ENCODE peak calls at places on chromosomes 13 and 19, in seven cellular contexts. T is heart left ventricle; S is aorta; V is GM23338; J is CD8-positive, alpha-beta T cell; Y is esophagus squamous epithelium; O is HCT116. L is an unnamed sample. For H3K4me1, the result is how much of the 10 kb centered on the place peaks cover.

GRCh38 chr13:94272038-94272437 is 207.4 kb downstream of the DCT start:
- DNase-seq in Y (no peak), J (no peak), T (no peak), V (no peak), O (no peak), S (no peak), L (no peak)

GRCh38 chr19:33461256-33462111 is 60.1 kb downstream of the PEPD start:
- DNase-seq in J (no peak), Y (no peak), V (no peak), T (no peak), O (no peak), S (no peak), L (no peak)

GRCh38 chr13:22253107-22253506 is 582.2 kb downstream of the FGF9 start:
- DNase-seq in T (no peak), O (no peak), Y (no peak), S (no peak), J (no peak), V (no peak), L (no peak)

GRCh38 chr19:10352764-10353671 is 13.6 kb upstream of the ICAM3 start:
- DNase-seq in J (no peak), V (peak), Y (no peak), O (no peak), S (peak), T (peak), L (no peak)

GRCh38 chr19:55462722-55463121 is 1.3 kb upstream of the ISOC2 start:
- DNase-seq in S (no peak), J (no peak), O (no peak), T (no peak), V (no peak), Y (no peak), L (no peak)

GRCh38 chr13:71880753-71881541 is 13.9 kb upstream of the DACH1 start:
- DNase-seq in S (no peak), V (peak), J (no peak), T (no peak), Y (no peak), O (no peak), L (no peak)

GRCh38 chr19:1051791-1052190 is 11.9 kb downstream of the ABCA7 start:
- DNase-seq in O (no peak), V (no peak), S (no peak), Y (no peak), T (no peak), J (no peak), L (no peak)

GRCh38 chr19:8577741-8578140 is 499 bp upstream of the MYO1F start:
- DNase-seq in Y (no peak), S (no peak), V (no peak), T (no peak), O (no peak), J (no peak), L (no peak)

GRCh38 chr13:90502762-90503161 is 844.7 kb upstream of the MIR17HG start:
- DNase-seq in Y (no peak), V (no peak), J (no peak), S (no peak), T (no peak), O (no peak), L (no peak)

GRCh38 chr13:28541966-28542365 is 47.0 kb upstream of the FLT1 start:
- DNase-seq in S (no peak), V (no peak), Y (no peak), J (no peak), O (no peak), T (no peak), L (no peak)

GRCh38 chr13:78589206-78589605 is 14.1 kb downstream of the POU4F1 start:
- DNase-seq in J (no peak), V (peak), T (no peak), O (no peak), Y (no peak), S (no peak), L (peak)

GRCh38 chr13:24644051-24644450 is 36.2 kb upstream of the ATP12A start:
- DNase-seq in J (no peak), V (no peak), Y (no peak), S (no peak), T (no peak), O (no peak), L (no peak)

GRCh38 chr13:73056054-73056962 is 2.5 kb upstream of the KLF5 start:
- DNase-seq in V (no peak), Y (no peak), T (no peak), O (peak), J (no peak), S (no peak), L (no peak)

GRCh38 chr13:108987488-108987887 is 358.1 kb downstream of the MYO16 start:
- DNase-seq in O (no peak), V (no peak), Y (no peak), J (no peak), S (peak), T (no peak), L (no peak)

GRCh38 chr13:113584870-113585671 is 518 bp downstream of the TFDP1 start:
- DNase-seq in T (peak), S (peak), J (no peak), V (peak), O (no peak), Y (no peak), L (peak)

GRCh38 chr19:2487090-2487489 is 11.2 kb downstream of the GADD45B start:
- DNase-seq in J (no peak), T (no peak), V (no peak), S (no peak), Y (no peak), O (no peak), L (no peak)

GRCh38 chr13:49220035-49220855 is at the start of gene MLNR:
- DNase-seq in T (peak), S (no peak), V (peak), J (peak), O (no peak), Y (no peak), L (no peak)

GRCh38 chr13:43058318-43058674 is 34.9 kb downstream of the DNAJC15 start:
- DNase-seq in S (no peak), T (peak), O (peak), Y (no peak), V (no peak), J (no peak), L (no peak)

GRCh38 chr19:16628183-16628983 is at the start of gene MED26:
- DNase-seq in J (peak), S (peak), T (peak), Y (peak), O (peak), V (peak), L (peak)

GRCh38 chr19:30155529-30156200 is 213.6 kb downstream of the URI1 start:
- DNase-seq in O (no peak), S (no peak), V (no peak), T (no peak), Y (no peak), J (no peak), L (no peak)

GRCh38 chr19:12676384-12676792 is 5.3 kb downstream of the DHPS start:
- DNase-seq in J (peak), T (peak), Y (no peak), S (peak), V (peak), O (peak), L (peak)

GRCh38 chr13:50129065-50129922 is 114.0 kb downstream of the KCNRG start:
- DNase-seq in V (peak), O (no peak), J (no peak), S (peak), Y (no peak), T (no peak), L (peak)

GRCh38 chr13:52862358-52863206 is 14.1 kb upstream of the PCDH8 start:
- DNase-seq in O (peak), S (no peak), V (peak), Y (no peak), T (no peak), J (no peak), L (no peak)

GRCh38 chr19:3743486-3743885 is 18.0 kb downstream of the APBA3 start:
- DNase-seq in S (no peak), Y (no peak), V (peak), J (no peak), T (no peak), O (no peak), L (no peak)

GRCh38 chr13:89903115-89903514 is 1444.4 kb upstream of the MIR17HG start:
- DNase-seq in T (no peak), V (no peak), S (no peak), Y (no peak), J (no peak), O (no peak), L (no peak)

GRCh38 chr19:52138614-52139290 is 986 bp downstream of the ZNF616 start:
- DNase-seq in Y (no peak), T (peak), V (peak), S (no peak), J (no peak), O (no peak), L (no peak)

GRCh38 chr19:18768046-18768771 is 22.9 kb downstream of the COMP start:
- DNase-seq in V (peak), T (no peak), Y (no peak), O (no peak), S (peak), J (no peak), L (no peak)

GRCh38 chr19:4675346-4675745 is 5.2 kb upstream of the MYDGF start:
- DNase-seq in Y (no peak), V (no peak), T (peak), S (no peak), J (no peak), O (no peak), L (no peak)

GRCh38 chr19:2345076-2345475 is 15.0 kb upstream of the TMPRSS9 start:
- DNase-seq in S (no peak), T (no peak), O (no peak), Y (no peak), J (no peak), V (no peak), L (no peak)

GRCh38 chr13:45328661-45329105 is 12.3 kb downstream of the TPT1 start:
- DNase-seq in S (no peak), V (no peak), Y (no peak), T (no peak), J (no peak), O (no peak), L (no peak)
- H3K4me1 ChIP-seq in S (under half), V (under half), Y (under half), T (under half), J (half or more), O (under half), L (under half)

GRCh38 chr19:48332662-48333466 is 7.5 kb downstream of the EMP3 start:
- DNase-seq in S (peak), O (peak), Y (peak), V (peak), T (peak), J (peak), L (peak)

GRCh38 chr19:48329167-48329891 is 4.0 kb downstream of the EMP3 start:
- DNase-seq in T (no peak), S (no peak), J (peak), O (no peak), Y (no peak), V (peak), L (peak)

GRCh38 chr19:48332351-48332661 is 7.0 kb downstream of the EMP3 start:
- DNase-seq in J (no peak), T (no peak), O (no peak), V (no peak), Y (no peak), S (no peak), L (no peak)

GRCh38 chr19:48333467-48334384 is 8.4 kb downstream of the EMP3 start:
- DNase-seq in Y (peak), S (peak), V (peak), J (peak), O (peak), T (peak), L (peak)

GRCh38 chr19:48330012-48330681 is 4.8 kb downstream of the EMP3 start:
- DNase-seq in T (peak), Y (peak), V (peak), S (peak), O (no peak), J (peak), L (peak)
- H3K4me1 ChIP-seq in T (under half), Y (under half), V (under half), S (under half), O (under half), J (half or more), L (under half)

GRCh38 chr19:35791814-35792279 is 16.5 kb downstream of the ARHGAP33 start:
- DNase-seq in T (no peak), V (no peak), Y (no peak), S (no peak), O (no peak), J (no peak), L (no peak)
- H3K4me1 ChIP-seq in T (under half), V (under half), Y (under half), S (under half), O (under half), J (under half), L (under half)

GRCh38 chr19:54199401-54199800 is 1.3 kb upstream of the RPS9 start:
- DNase-seq in T (no peak), J (no peak), O (no peak), V (no peak), Y (no peak), S (no peak), L (no peak)

GRCh38 chr19:54204767-54205468 is 4.3 kb downstream of the RPS9 start:
- DNase-seq in J (no peak), S (no peak), O (no peak), V (no peak), Y (no peak), T (no peak), L (no peak)

GRCh38 chr19:54201980-54202379 is 1.3 kb downstream of the RPS9 start:
- DNase-seq in O (no peak), Y (no peak), J (no peak), V (no peak), S (no peak), T (no peak), L (no peak)

GRCh38 chr19:54203151-54203611 is 2.5 kb downstream of the RPS9 start:
- DNase-seq in J (no peak), O (no peak), V (no peak), T (no peak), S (no peak), Y (no peak), L (no peak)

GRCh38 chr19:54201172-54201701 is 579 bp downstream of the RPS9 start:
- DNase-seq in T (no peak), O (no peak), J (no peak), Y (no peak), V (no peak), S (no peak), L (no peak)
- H3K4me1 ChIP-seq in T (under half), O (under half), J (under half), Y (under half), V (under half), S (under half), L (under half)

GRCh38 chr13:40060318-40061007 is 405.0 kb downstream of the COG6 start:
- DNase-seq in O (no peak), J (no peak), T (peak), S (peak), Y (no peak), V (no peak), L (no peak)
- H3K4me1 ChIP-seq in O (under half), J (under half), T (under half), S (under half), Y (under half), V (under half), L (under half)

GRCh38 chr13:110336108-110336507 is 29.0 kb downstream of the COL4A2 start:
- DNase-seq in V (no peak), J (no peak), S (no peak), T (no peak), O (no peak), Y (no peak), L (no peak)
- H3K4me1 ChIP-seq in V (under half), J (under half), S (under half), T (half or more), O (under half), Y (under half), L (under half)

GRCh38 chr19:15321739-15322138 is 10.6 kb downstream of the BRD4 start:
- DNase-seq in V (no peak), T (no peak), J (no peak), Y (no peak), O (no peak), S (no peak), L (no peak)

GRCh38 chr19:15324791-15325519 is 7.4 kb downstream of the BRD4 start:
- DNase-seq in V (no peak), O (no peak), J (peak), Y (no peak), T (peak), S (no peak), L (no peak)

GRCh38 chr19:15328312-15328711 is 4.0 kb downstream of the BRD4 start:
- DNase-seq in Y (no peak), T (no peak), O (no peak), S (no peak), J (no peak), V (no peak), L (no peak)

GRCh38 chr19:15320118-15320517 is 12.2 kb downstream of the BRD4 start:
- DNase-seq in Y (no peak), S (no peak), O (no peak), V (no peak), T (no peak), J (no peak), L (no peak)

DNA sequence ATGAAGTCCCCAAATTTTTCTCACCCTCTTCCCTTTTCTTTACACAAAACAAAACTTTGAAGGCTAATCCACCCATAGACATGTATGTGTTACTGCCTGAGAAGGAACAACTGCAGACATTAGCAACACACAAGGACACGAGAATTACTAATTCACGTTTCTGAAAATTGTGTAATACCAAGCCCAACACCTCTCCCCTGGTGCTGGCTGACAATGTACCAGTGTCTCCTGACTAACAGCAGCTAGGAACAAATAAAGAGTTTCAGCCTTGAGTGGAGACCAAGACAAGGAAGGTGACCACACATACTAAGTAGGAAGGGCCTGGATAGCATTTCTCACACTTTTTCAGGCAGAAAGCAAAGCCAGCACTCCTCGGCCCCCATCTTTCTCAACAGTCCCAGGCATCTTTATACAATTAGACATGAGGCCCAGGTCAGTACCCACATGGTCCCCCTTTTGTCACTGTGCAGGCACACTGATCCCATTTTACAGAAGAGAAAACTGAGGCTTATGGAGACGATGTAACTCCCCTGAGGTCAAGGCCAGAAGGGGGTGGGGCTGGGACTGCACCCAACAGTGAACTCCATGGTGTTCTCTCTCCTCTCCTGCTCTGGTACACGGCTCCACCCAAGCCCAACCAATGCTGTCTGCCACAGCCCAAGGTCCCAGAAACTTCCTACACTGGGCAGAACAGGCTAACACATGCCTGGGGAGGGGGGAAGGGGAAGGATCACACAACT is 8.7 kb downstream of the BRD4 start:
- DNase-seq in S (peak), O (no peak), Y (no peak), J (no peak), T (peak), V (no peak), L (no peak)
- H3K4me1 ChIP-seq in S (under half), O (under half), Y (half or more), J (half or more), T (half or more), V (under half), L (under half)

GRCh38 chr19:5958074-5958850 is 19.7 kb downstream of the RANBP3 start:
- DNase-seq in Y (no peak), S (peak), O (no peak), T (no peak), V (no peak), J (no peak), L (no peak)
- H3K4me1 ChIP-seq in Y (under half), S (under half), O (under half), T (half or more), V (half or more), J (half or more), L (under half)